ENCODE peak calls at places on chromosome 7, in four cellular contexts. X is psoas muscle, S is MM.1S, A is hepatocyte. V is an unnamed sample.

GRCh38 chr7:38112075-38112474 is 66.0 kb upstream of the STARD3NL start:
- DNase-seq in S (no peak), A (no peak), X (no peak), V (no peak)

GRCh38 chr7:85184599-85185354 is 2.1 kb downstream of the SEMA3D start:
- DNase-seq in X (peak; percentile 32), A (peak; percentile 67), S (no peak), V (no peak)

GRCh38 chr7:42127232-42127622 is 109.8 kb downstream of the GLI3 start:
- DNase-seq in A (no peak), S (no peak), X (no peak), V (no peak)

GRCh38 chr7:69451715-69452114 is 146.6 kb upstream of the AUTS2 start:
- DNase-seq in A (no peak), X (no peak), S (no peak), V (no peak)

GRCh38 chr7:64618785-64619456 is 47.0 kb upstream of the ZNF107 start:
- DNase-seq in S (peak; percentile 59), X (no peak), A (no peak), V (no peak)

GRCh38 chr7:81990395-81990794 is 220.5 kb upstream of the HGF start:
- DNase-seq in X (no peak), S (no peak), A (no peak), V (peak; percentile 13)

GRCh38 chr7:45230611-45231165 is 73.1 kb downstream of the RAMP3 start:
- DNase-seq in X (no peak), A (no peak), S (no peak), V (no peak)

GRCh38 chr7:131554880-131555516 is 1.4 kb downstream of the PODXL start:
- DNase-seq in X (no peak), A (no peak), S (no peak), V (no peak)

GRCh38 chr7:29099896-29100847 is 46.2 kb downstream of the CPVL start:
- DNase-seq in A (no peak), S (no peak), X (no peak), V (no peak)

GRCh38 chr7:11831383-11831726 is 643 bp downstream of the THSD7A start:
- DNase-seq in S (no peak), X (no peak), A (no peak), V (no peak)

GRCh38 chr7:124152859-124153692 is 120.2 kb upstream of the TMEM229A start:
- DNase-seq in A (peak; percentile 54), S (peak; percentile 69), X (no peak), V (no peak)

GRCh38 chr7:143490719-143491306 is 13.1 kb downstream of the TAS2R41 start:
- DNase-seq in X (no peak), S (no peak), A (peak; percentile 50), V (no peak)

GRCh38 chr7:45993621-45994020 is 72.5 kb upstream of the IGFBP3 start:
- DNase-seq in A (no peak), X (no peak), S (no peak), V (no peak)

GRCh38 chr7:150983893-150984368 is 5.8 kb upstream of the KCNH2 start:
- DNase-seq in X (no peak), S (peak; percentile 70), A (peak; percentile 83), V (no peak)

GRCh38 chr7:87448427-87448826 is 27.1 kb downstream of the ABCB4 start:
- DNase-seq in X (no peak), S (no peak), A (no peak), V (no peak)

GRCh38 chr7:124800386-124800785 is 34.8 kb upstream of the GPR37 start:
- DNase-seq in A (no peak), S (no peak), X (no peak), V (no peak)

GRCh38 chr7:87413951-87414381 is 61.5 kb downstream of the ABCB4 start:
- DNase-seq in S (no peak), X (peak; percentile 53), A (peak; percentile 15), V (peak; percentile 50)

GRCh38 chr7:142790056-142790455 is 19.3 kb downstream of the PRSS2 start:
- DNase-seq in S (no peak), X (no peak), A (no peak), V (no peak)

GRCh38 chr7:21146642-21147423 is 281.1 kb upstream of the SP4 start:
- DNase-seq in X (no peak), A (no peak), S (no peak), V (no peak)
- H3K4me3 ChIP-seq in X (no peak overlapping the region), A (no peak overlapping the region), S (no peak overlapping the region), V (no peak overlapping the region)

DNA sequence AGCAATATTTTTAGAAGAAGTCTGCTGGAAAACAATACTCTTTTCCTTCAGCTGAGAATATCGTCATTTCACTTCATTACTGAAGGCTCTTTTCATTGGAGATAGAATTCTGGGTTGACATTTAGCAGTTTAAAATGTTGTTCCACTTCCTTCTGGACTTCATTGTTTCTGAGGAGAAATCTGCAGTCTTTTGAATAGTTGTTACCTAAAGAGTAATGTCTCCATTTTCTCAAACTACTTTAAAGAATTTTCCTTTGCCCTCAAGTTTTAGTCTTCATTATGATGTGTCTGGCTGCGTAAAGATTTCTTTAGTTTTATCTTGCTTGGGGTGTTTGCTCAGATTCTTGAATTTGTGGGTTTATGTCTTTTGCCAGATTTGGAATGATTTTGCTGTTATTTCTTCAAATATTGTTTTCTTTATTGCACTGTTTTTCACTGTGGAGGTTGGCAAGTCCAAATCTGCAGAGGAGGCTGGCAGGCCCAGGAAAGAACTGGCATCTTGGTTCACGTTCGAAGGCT is 136.3 kb downstream of the DNAJB6 start:
- DNase-seq in A (no peak), X (no peak), S (no peak), V (no peak)
- H3K27me3 ChIP-seq in A (no peaks in the 10 kb centered on the region), X (no peaks in the 10 kb centered on the region), S (peaks cover 76% of the 10 kb centered on the region), V (no peaks in the 10 kb centered on the region)

DNA sequence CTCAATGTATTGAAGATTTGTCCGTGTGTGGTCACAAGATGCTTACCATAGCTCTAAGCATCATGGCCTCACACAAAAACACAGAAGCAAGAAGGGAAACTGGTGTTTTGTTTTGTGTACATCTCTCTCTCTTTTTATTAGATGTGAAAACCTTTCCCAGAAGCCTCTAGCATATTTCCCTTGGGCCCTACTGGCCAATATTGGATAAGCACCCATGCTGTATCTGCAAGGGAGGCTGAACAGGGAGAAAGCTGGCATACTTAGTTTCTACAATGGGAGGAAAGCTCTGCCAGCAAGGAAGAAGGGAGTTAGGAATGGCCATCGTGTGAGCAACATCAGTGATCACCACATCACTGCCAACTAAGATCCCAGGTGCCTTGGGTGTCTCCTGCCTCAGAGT is 9.6 kb upstream of the NAMPT start:
- DNase-seq in S (no peak), X (no peak), A (no peak), V (no peak)
- TF ChIP-seq CTCF in S (peak; percentile 33), X (no peak), A (no peak), V (no peak)

DNA sequence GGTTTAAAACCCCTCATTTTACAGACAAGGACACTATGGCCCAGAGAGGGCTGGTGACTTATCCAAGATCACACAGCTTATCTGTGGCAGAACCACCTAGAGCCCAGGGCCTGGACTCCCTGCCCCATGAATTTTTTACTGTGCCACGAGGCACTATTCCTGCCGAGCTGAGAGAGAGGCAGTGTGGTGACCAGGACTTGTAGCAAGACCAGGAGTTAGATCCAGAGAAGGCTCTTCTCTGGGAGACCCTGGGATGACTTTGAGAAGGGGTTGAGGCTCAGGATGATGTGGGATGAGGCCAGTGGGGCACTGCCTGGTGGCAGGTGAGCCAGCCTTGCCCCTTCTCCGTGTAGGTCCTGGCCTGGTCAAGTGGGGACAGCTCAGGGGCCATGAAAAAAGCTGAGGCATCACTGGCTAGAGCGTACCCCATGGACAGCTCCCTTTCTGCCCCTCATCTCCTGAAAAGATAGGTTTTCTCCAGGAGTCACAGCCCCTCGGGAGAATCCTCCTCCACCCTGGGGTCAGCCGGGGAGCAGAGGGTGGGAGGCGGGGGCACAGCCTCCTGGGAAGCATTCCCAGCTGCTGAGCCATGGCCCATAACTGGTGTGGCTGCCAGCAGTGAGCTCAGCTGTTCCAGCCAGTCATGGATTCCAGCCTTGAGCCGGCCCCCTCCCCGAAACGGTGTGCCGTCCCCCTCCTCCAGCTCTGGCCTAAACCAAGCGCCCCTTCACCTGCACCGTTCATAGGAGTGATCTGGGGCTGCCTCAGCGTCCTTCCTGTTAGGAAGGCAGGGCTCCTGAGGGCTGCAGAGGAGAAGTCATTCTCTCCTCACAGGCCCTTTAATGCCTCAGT is 5.8 kb downstream of the FLNC start:
- DNase-seq in A (no peak), X (peak; percentile 88), S (no peak), V (no peak)
- H3K4me3 ChIP-seq in A (no peak overlapping the region), X (peak overlapping the region; percentile 89), S (no peak overlapping the region), V (no peak overlapping the region)

GRCh38 chr7:27098493-27099223 is 2.9 kb upstream of the HOXA1 start:
- DNase-seq in A (no peak), S (no peak), X (peak; percentile 65), V (no peak)

GRCh38 chr7:27097686-27098492 is 2.1 kb upstream of the HOXA1 start:
- DNase-seq in A (no peak), X (peak; percentile 46), S (no peak), V (no peak)

GRCh38 chr7:27095050-27095896 is 527 bp downstream of the HOXA1 start:
- DNase-seq in X (peak; percentile 34), A (no peak), S (no peak), V (no peak)

GRCh38 chr7:27095897-27096755 is at the start of gene HOXA1:
- DNase-seq in S (peak; percentile 75), A (peak; percentile 86), X (peak; percentile 89), V (peak; percentile 48)

GRCh38 chr7:27096756-27097514 is 1.1 kb upstream of the HOXA1 start:
- DNase-seq in S (no peak), X (peak; percentile 68), A (no peak), V (no peak)
- H3K27me3 ChIP-seq in S (peaks cover 16% of the 10 kb centered on the region), X (no peaks in the 10 kb centered on the region), A (peaks cover 98% of the 10 kb centered on the region), V (no peaks in the 10 kb centered on the region)

DNA sequence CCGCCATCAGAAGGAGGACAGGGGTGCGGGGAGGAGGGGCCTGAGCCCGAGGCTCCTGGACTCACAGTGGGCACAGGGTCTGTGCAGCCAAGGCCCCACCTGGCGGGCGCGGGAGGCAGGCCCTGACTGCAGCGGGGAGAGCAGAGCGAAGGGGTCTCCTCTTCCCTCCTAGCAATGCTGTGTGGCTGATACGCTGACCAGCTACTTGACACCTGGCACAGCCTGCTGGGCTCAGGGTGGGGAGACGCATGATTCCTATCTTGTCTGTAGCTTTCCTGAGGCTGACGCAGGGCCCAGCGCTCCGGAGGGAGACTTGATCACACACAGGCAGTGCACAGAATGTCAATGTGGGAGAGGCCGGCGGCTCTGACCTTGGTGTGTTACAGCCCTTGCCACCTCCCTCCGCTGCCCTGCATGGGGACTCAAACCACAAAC is 174.9 kb downstream of the ELFN1 start:
- DNase-seq in X (peak; percentile 43), S (no peak), A (no peak), V (no peak)
- TF ChIP-seq CTCF in X (no peak), S (no peak), A (no peak), V (no peak)

GRCh38 chr7:22147113-22147512 is 201.4 kb upstream of the CDCA7L start:
- DNase-seq in S (no peak), X (no peak), A (no peak), V (no peak)
- H3K4me3 ChIP-seq in S (no peak overlapping the region), X (no peak overlapping the region), A (no peak overlapping the region), V (no peak overlapping the region)